ENCODE peak calls at places on chromosomes 3 and 15, in seven cellular contexts. V, X, J, I, D, B and P are unnamed samples.
A peak's percentile ranks its signal among the peaks of the same experiment; 100 is the strongest.

GRCh38 chr3:128081846-128082245 is 29.6 kb downstream of the SEC61A1 start:
- DNase-seq in J (no peak), I (no peak), D (no peak), V (no peak), B (peak; percentile 68), X (no peak), P (no peak)

GRCh38 chr15:74382004-74382816 is 14.8 kb upstream of the CYP11A1 start:
- DNase-seq in B (peak; percentile 86), X (peak; percentile 58), I (peak; percentile 76), V (peak; percentile 39), J (peak; percentile 85), D (peak; percentile 61), P (no peak)

GRCh38 chr15:96341465-96342142 is 11.1 kb downstream of the NR2F2 start:
- DNase-seq in X (no peak), B (no peak), I (no peak), J (peak; percentile 25), D (no peak), V (no peak), P (no peak)

GRCh38 chr3:144241381-144241780 is 269.8 kb downstream of the DIPK2A start:
- DNase-seq in D (no peak), I (no peak), J (no peak), B (no peak), X (no peak), V (no peak), P (no peak)

GRCh38 chr3:61685755-61686154 is 124.4 kb downstream of the PTPRG start:
- DNase-seq in V (no peak), X (no peak), J (no peak), I (no peak), B (no peak), D (no peak), P (no peak)

GRCh38 chr3:8420613-8421012 is 81.0 kb upstream of the LMCD1 start:
- DNase-seq in J (no peak), X (no peak), V (no peak), D (no peak), B (peak; percentile 31), I (no peak), P (no peak)

GRCh38 chr15:81091889-81092558 is 42.0 kb upstream of the CFAP161 start:
- DNase-seq in X (no peak), B (peak; percentile 74), V (peak; percentile 77), D (no peak), I (no peak), J (no peak), P (no peak)

GRCh38 chr15:76866716-76867321 is 38.3 kb downstream of the SCAPER start:
- DNase-seq in V (peak; percentile 13), X (no peak), B (peak; percentile 31), I (no peak), J (no peak), D (no peak), P (no peak)

GRCh38 chr15:81381725-81382124 is 7.7 kb upstream of the TMC3 start:
- DNase-seq in V (no peak), B (no peak), J (no peak), X (no peak), D (no peak), I (no peak), P (no peak)

GRCh38 chr3:174016186-174016585 is 618.6 kb downstream of the NLGN1 start:
- DNase-seq in D (no peak), J (no peak), V (no peak), X (no peak), I (no peak), B (peak; percentile 76), P (no peak)

GRCh38 chr3:149009732-149010131 is 18.4 kb downstream of the GYG1 start:
- DNase-seq in I (no peak), X (peak; percentile 29), V (no peak), D (no peak), J (no peak), B (peak; percentile 56), P (no peak)

GRCh38 chr15:69852482-69853275 is 245.0 kb downstream of the TLE3 start:
- DNase-seq in X (no peak), B (peak; percentile 78), V (no peak), D (no peak), I (no peak), J (no peak), P (no peak)

GRCh38 chr3:168990111-168990510 is 673.4 kb downstream of the MECOM start:
- DNase-seq in B (no peak), I (no peak), D (no peak), X (no peak), V (no peak), J (no peak), P (no peak)

GRCh38 chr3:172298247-172298646 is 150.0 kb downstream of the GHSR start:
- DNase-seq in J (no peak), V (no peak), X (no peak), D (no peak), B (no peak), I (no peak), P (no peak)

GRCh38 chr3:171345112-171345843 is 114.9 kb downstream of the TNIK start:
- DNase-seq in B (no peak), V (no peak), J (no peak), D (no peak), X (no peak), I (no peak), P (no peak)

GRCh38 chr3:138923531-138923994 is 23.4 kb downstream of the FOXL2 start:
- DNase-seq in D (peak; percentile 66), J (peak; percentile 86), X (peak; percentile 70), V (peak; percentile 81), I (peak; percentile 81), B (peak; percentile 83), P (peak; percentile 17)

GRCh38 chr15:83064859-83065258 is 2.2 kb downstream of the BTBD1 start:
- DNase-seq in B (no peak), J (no peak), D (no peak), I (no peak), V (no peak), X (no peak), P (no peak)

GRCh38 chr3:65568497-65568896 is 470.2 kb downstream of the MAGI1 start:
- DNase-seq in I (no peak), V (no peak), D (no peak), J (no peak), B (peak; percentile 12), X (no peak), P (no peak)

GRCh38 chr15:29852201-29852600 is 29.9 kb upstream of the TJP1 start:
- DNase-seq in V (no peak), I (no peak), D (no peak), X (no peak), B (no peak), J (no peak), P (no peak)

GRCh38 chr3:136995652-136996051 is 37.9 kb downstream of the IL20RB start:
- DNase-seq in X (no peak), V (no peak), I (no peak), B (no peak), J (no peak), D (no peak), P (no peak)

GRCh38 chr3:48119495-48120193 is 68.6 kb downstream of the CDC25A start:
- DNase-seq in I (no peak), B (peak; percentile 61), X (no peak), D (no peak), V (no peak), J (peak; percentile 30), P (no peak)

GRCh38 chr15:65083262-65083701 is 6.7 kb downstream of the KBTBD13 start:
- DNase-seq in J (no peak), V (no peak), I (no peak), X (no peak), B (no peak), D (no peak), P (no peak)

GRCh38 chr15:68798695-68799094 is 22.0 kb downstream of the ANP32A start:
- DNase-seq in D (no peak), J (no peak), B (no peak), V (no peak), X (no peak), I (no peak), P (no peak)

GRCh38 chr3:123618768-123619484 is 34.1 kb upstream of the HACD2 start:
- DNase-seq in D (no peak), J (peak; percentile 67), V (no peak), B (peak; percentile 73), I (no peak), X (no peak), P (peak; percentile 65)

GRCh38 chr3:16828815-16829214 is 55.9 kb upstream of the PLCL2 start:
- DNase-seq in J (no peak), B (peak; percentile 63), I (peak; percentile 62), D (no peak), V (peak; percentile 9), X (peak; percentile 43), P (no peak)